ENCODE peak calls at places on chromosomes 6 and 20, in seven cellular contexts. G is effector CD4-positive, alpha-beta T cell; E is Daoy; L is D341Med; A is right cardiac atrium; P is pancreas; X is progenitor cell of endocrine pancreas. M is an unnamed sample.

GRCh38 chr6:15025416-15025815 is 220.5 kb upstream of the JARID2 start:
- DNase-seq in L (no peak), A (no peak), G (no peak), X (no peak), P (no peak), E (no peak), M (no peak)

GRCh38 chr6:139587469-139587868 is 213.0 kb upstream of the CITED2 start:
- DNase-seq in A (no peak), X (no peak), L (no peak), G (no peak), P (no peak), E (peak), M (no peak)

GRCh38 chr20:7741866-7742265 is 198.4 kb downstream of the HAO1 start:
- DNase-seq in A (no peak), G (no peak), E (no peak), P (no peak), X (no peak), L (no peak), M (no peak)

GRCh38 chr6:158552055-158552795 is 7.7 kb upstream of the TMEM181 start:
- DNase-seq in L (no peak), X (no peak), P (no peak), G (no peak), E (no peak), A (no peak), M (no peak)

GRCh38 chr20:10090588-10091166 is 55.9 kb downstream of the ANKEF1 start:
- DNase-seq in G (no peak), E (peak), X (no peak), A (peak), L (peak), P (peak), M (peak)

GRCh38 chr6:162621246-162621645 is 106.3 kb downstream of the PRKN start:
- DNase-seq in X (no peak), P (no peak), G (no peak), L (no peak), A (no peak), E (peak), M (no peak)

GRCh38 chr6:147109707-147110106 is 94.5 kb upstream of the STXBP5 start:
- DNase-seq in P (no peak), A (no peak), L (no peak), E (no peak), X (no peak), G (no peak), M (no peak)

GRCh38 chr20:36313936-36314335 is 7.8 kb downstream of the DLGAP4 start:
- DNase-seq in P (no peak), X (no peak), L (peak), A (no peak), G (no peak), E (no peak), M (no peak)

GRCh38 chr6:157867155-157867559 is 44.1 kb downstream of the SNX9 start:
- DNase-seq in E (peak), G (no peak), A (no peak), X (no peak), P (no peak), L (no peak), M (no peak)

GRCh38 chr6:143974089-143974488 is 34.0 kb downstream of the PLAGL1 start:
- DNase-seq in A (no peak), G (no peak), X (no peak), P (no peak), L (no peak), E (no peak), M (no peak)

GRCh38 chr20:57708694-57709673 is 831 bp downstream of the PMEPA1 start:
- DNase-seq in A (peak), G (peak), L (peak), P (no peak), X (no peak), E (no peak), M (peak)

GRCh38 chr6:133817460-133818047 is 71.4 kb upstream of the TCF21 start:
- DNase-seq in X (peak), A (peak), E (peak), G (peak), L (peak), P (no peak), M (no peak)

GRCh38 chr6:51630011-51630410 is 457.4 kb downstream of the PKHD1 start:
- DNase-seq in A (no peak), G (no peak), X (no peak), P (no peak), E (no peak), L (no peak), M (no peak)

GRCh38 chr6:73704260-73704659 is 8.3 kb downstream of the CD109 start:
- DNase-seq in P (no peak), G (no peak), L (no peak), A (no peak), X (no peak), E (peak), M (no peak)

GRCh38 chr20:37295001-37295400 is 5.5 kb downstream of the MANBAL start:
- DNase-seq in A (no peak), L (no peak), E (peak), G (no peak), P (no peak), X (no peak), M (no peak)

GRCh38 chr6:22343864-22344263 is 47.0 kb upstream of the PRL start:
- DNase-seq in E (no peak), L (no peak), P (no peak), A (no peak), G (no peak), X (no peak), M (no peak)

GRCh38 chr20:24337074-24337473 is 132.4 kb upstream of the SYNDIG1 start:
- DNase-seq in G (no peak), X (no peak), L (no peak), E (peak), P (no peak), A (no peak), M (no peak)

GRCh38 chr6:33132121-33132524 is 56.3 kb downstream of the HLA-DPB1 start:
- DNase-seq in L (no peak), P (no peak), A (no peak), E (no peak), G (no peak), X (no peak), M (no peak)

GRCh38 chr6:106844930-106845329 is 129.6 kb downstream of the CD24 start:
- DNase-seq in A (no peak), X (no peak), G (no peak), L (no peak), E (no peak), P (no peak), M (no peak)

GRCh38 chr6:156687875-156688549 is 89.2 kb upstream of the ARID1B start:
- DNase-seq in L (peak), E (peak), X (no peak), A (no peak), P (peak), G (no peak), M (peak)

GRCh38 chr6:167699141-167700036 is 127.3 kb upstream of the AFDN start:
- DNase-seq in A (peak), X (no peak), E (peak), P (no peak), G (no peak), L (no peak), M (peak)

GRCh38 chr6:168072730-168073129 is 6.3 kb downstream of the FRMD1 start:
- DNase-seq in X (no peak), G (no peak), E (no peak), L (no peak), A (no peak), P (no peak), M (no peak)

GRCh38 chr6:146113055-146113623 is 84.3 kb downstream of the GRM1 start:
- DNase-seq in A (no peak), P (no peak), X (no peak), E (no peak), G (no peak), L (no peak), M (no peak)

GRCh38 chr6:142756215-142756630 is 188.8 kb downstream of the HIVEP2 start:
- DNase-seq in E (peak), G (no peak), X (no peak), P (no peak), L (no peak), A (peak), M (no peak)

GRCh38 chr6:71411882-71412281 is 123.3 kb downstream of the OGFRL1 start:
- DNase-seq in X (no peak), A (no peak), L (no peak), P (no peak), G (no peak), E (no peak), M (no peak)

GRCh38 chr6:152091851-152092341 is 284.4 kb downstream of the ESR1 start:
- DNase-seq in A (no peak), G (no peak), E (peak), P (no peak), L (no peak), X (no peak), M (no peak)

GRCh38 chr20:60363698-60364097 is 405.5 kb downstream of the CDH26 start:
- DNase-seq in P (no peak), E (no peak), X (no peak), G (no peak), A (no peak), L (no peak), M (no peak)

GRCh38 chr6:79250559-79250958 is 16.1 kb upstream of the HMGN3 start:
- DNase-seq in A (no peak), P (no peak), L (no peak), G (no peak), E (no peak), X (no peak), M (no peak)

M was measured in immature natural killer cell.